ENCODE peak calls at places on chromosomes 12 and 14, in seven cellular contexts. K is HCT116, G is lower leg skin, H is spleen, W is ovary, V is A549, F is uterus. T is an unnamed sample.

GRCh38 chr12:108955225-108955835 is 65.5 kb downstream of the SVOP start:
- DNase-seq in K (no peak), G (no peak), H (no peak), W (no peak), V (peak), F (no peak), T (no peak)

GRCh38 chr12:52495385-52495784 is 2.3 kb upstream of the KRT6A start:
- DNase-seq in K (peak), G (peak), H (no peak), W (no peak), V (peak), F (no peak), T (no peak)

GRCh38 chr12:122865268-122866231 is 30.3 kb downstream of the HIP1R start:
- DNase-seq in K (peak), G (peak), H (peak), W (no peak), V (peak), F (no peak), T (peak)

GRCh38 chr14:36771256-36771655 is 109.6 kb downstream of the PAX9 start:
- DNase-seq in K (no peak), G (no peak), H (no peak), W (no peak), V (peak), F (no peak), T (no peak)

GRCh38 chr14:51236314-51236713 is 3.7 kb upstream of the TMX1 start:
- DNase-seq in K (no peak), G (no peak), H (no peak), W (no peak), V (no peak), F (no peak), T (no peak)

GRCh38 chr12:63857771-63858670 is 13.5 kb downstream of the SRGAP1 start:
- DNase-seq in K (no peak), G (no peak), H (no peak), W (no peak), V (peak), F (no peak), T (no peak)

GRCh38 chr12:97275261-97276197 is 187.1 kb upstream of the RMST start:
- DNase-seq in K (no peak), G (no peak), H (no peak), W (no peak), V (no peak), F (no peak), T (no peak)

GRCh38 chr12:51631021-51631420 is 40.0 kb downstream of the SCN8A start:
- DNase-seq in K (no peak), G (no peak), H (no peak), W (no peak), V (no peak), F (no peak), T (no peak)

GRCh38 chr12:23253191-23253590 is 628.2 kb downstream of the ETNK1 start:
- DNase-seq in K (no peak), G (no peak), H (no peak), W (no peak), V (no peak), F (no peak), T (no peak)

GRCh38 chr14:96204151-96205058 is at the start of gene BDKRB2:
- DNase-seq in K (peak), G (peak), H (peak), W (peak), V (peak), F (peak), T (no peak)
- TF ChIP-seq POLR2A in K (no peak), G (no peak), H (no peak), W (peak), V (peak), F (peak), T (no peak)

GRCh38 chr14:75197338-75197737 is 20.9 kb upstream of the TMED10 start:
- DNase-seq in K (no peak), G (no peak), H (no peak), W (no peak), V (no peak), F (no peak), T (no peak)
- TF ChIP-seq POLR2A in K (no peak), G (no peak), H (no peak), W (no peak), V (no peak), F (no peak), T (no peak)

DNA sequence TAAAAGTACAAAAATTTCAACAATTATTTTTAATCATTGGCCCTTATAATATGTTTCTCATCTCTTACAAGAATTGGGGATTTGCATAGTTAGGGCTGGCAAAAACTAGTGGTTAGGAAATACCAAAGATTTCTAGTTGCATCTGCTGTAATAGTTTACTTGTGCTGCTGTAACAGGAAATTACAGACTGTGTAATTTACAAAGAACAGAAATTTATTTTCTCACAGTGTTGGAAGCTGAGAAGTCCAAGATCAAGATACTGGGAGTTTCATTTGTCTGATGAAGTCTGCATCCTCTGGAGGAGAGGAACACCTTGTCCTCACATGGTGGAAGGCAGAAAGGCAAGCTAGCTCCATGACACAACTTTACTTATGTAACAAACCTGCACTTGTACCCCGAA is 157.0 kb downstream of the FLRT2 start:
- DNase-seq in K (no peak), G (no peak), H (no peak), W (no peak), V (no peak), F (no peak), T (no peak)
- TF ChIP-seq POLR2A in K (no peak), G (no peak), H (no peak), W (no peak), V (no peak), F (no peak), T (no peak)

GRCh38 chr14:64705406-64706118 is 1.3 kb downstream of the PLEKHG3 start:
- DNase-seq in K (no peak), G (peak), H (peak), W (peak), V (no peak), F (peak), T (no peak)

GRCh38 chr14:64704743-64705405 is 650 bp downstream of the PLEKHG3 start:
- DNase-seq in K (no peak), G (peak), H (peak), W (no peak), V (no peak), F (peak), T (peak)

GRCh38 chr14:64706552-64707193 is 2.4 kb downstream of the PLEKHG3 start:
- DNase-seq in K (no peak), G (peak), H (peak), W (peak), V (peak), F (peak), T (no peak)

GRCh38 chr14:64707661-64708060 is 3.4 kb downstream of the PLEKHG3 start:
- DNase-seq in K (peak), G (peak), H (no peak), W (no peak), V (peak), F (no peak), T (peak)

DNA sequence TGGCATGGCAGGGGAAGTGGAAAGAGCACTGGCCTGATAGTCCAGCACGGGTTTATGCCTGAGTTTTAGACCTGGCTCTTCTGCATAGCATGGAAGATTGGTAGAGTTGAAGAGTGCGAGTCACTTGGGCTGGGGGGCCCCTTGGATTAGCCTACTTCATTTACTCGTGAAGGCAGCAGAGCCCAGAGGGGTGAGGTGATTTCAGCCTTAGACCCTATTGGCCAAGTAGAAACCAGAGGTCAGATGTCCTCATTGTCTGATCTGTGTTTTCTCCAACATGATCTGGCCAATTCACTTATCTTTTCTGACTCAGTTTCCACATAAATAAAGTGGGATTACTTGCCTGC is 1.9 kb downstream of the PLEKHG3 start:
- DNase-seq in K (no peak), G (peak), H (no peak), W (no peak), V (no peak), F (no peak), T (no peak)
- TF ChIP-seq POLR2A in K (no peak), G (no peak), H (no peak), W (no peak), V (no peak), F (no peak), T (no peak)

DNA sequence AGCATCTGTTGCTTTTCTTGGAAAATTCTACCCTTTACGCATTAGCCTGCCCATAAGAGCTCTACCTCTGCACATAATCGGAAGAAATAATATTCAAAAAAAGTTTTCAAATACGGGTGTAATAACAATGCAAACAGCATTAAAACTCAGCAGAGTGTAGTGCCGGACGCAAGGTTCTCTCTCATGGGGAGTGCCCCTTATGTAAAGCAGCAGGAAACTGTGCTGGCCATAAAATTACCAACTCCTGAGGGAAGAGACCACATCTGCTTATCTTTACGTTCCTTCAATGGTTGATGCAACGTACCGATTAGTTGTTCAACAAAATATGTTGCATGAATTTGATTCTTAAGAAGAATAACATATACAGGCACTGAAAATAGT is 118.7 kb upstream of the TMCC3 start:
- DNase-seq in K (no peak), G (no peak), H (no peak), W (no peak), V (no peak), F (no peak), T (no peak)
- TF ChIP-seq POLR2A in K (no peak), G (no peak), H (no peak), W (no peak), V (no peak), F (no peak), T (no peak)

GRCh38 chr14:81170104-81170828 is 50.5 kb downstream of the GTF2A1 start:
- DNase-seq in K (peak), G (peak), H (peak), W (peak), V (peak), F (peak), T (peak)
- TF ChIP-seq POLR2A in K (peak), G (no peak), H (no peak), W (peak), V (peak), F (peak), T (peak)

GRCh38 chr12:1593232-1594044 is 943 bp downstream of the FBXL14 start:
- DNase-seq in K (no peak), G (no peak), H (peak), W (no peak), V (peak), F (peak), T (peak)

GRCh38 chr12:1591543-1591942 is 2.8 kb downstream of the FBXL14 start:
- DNase-seq in K (no peak), G (no peak), H (no peak), W (no peak), V (no peak), F (no peak), T (no peak)

GRCh38 chr12:1591029-1591428 is 3.4 kb downstream of the FBXL14 start:
- DNase-seq in K (no peak), G (no peak), H (no peak), W (no peak), V (peak), F (no peak), T (peak)

GRCh38 chr12:1594045-1594294 is 411 bp downstream of the FBXL14 start:
- DNase-seq in K (no peak), G (no peak), H (peak), W (peak), V (peak), F (no peak), T (no peak)

DNA sequence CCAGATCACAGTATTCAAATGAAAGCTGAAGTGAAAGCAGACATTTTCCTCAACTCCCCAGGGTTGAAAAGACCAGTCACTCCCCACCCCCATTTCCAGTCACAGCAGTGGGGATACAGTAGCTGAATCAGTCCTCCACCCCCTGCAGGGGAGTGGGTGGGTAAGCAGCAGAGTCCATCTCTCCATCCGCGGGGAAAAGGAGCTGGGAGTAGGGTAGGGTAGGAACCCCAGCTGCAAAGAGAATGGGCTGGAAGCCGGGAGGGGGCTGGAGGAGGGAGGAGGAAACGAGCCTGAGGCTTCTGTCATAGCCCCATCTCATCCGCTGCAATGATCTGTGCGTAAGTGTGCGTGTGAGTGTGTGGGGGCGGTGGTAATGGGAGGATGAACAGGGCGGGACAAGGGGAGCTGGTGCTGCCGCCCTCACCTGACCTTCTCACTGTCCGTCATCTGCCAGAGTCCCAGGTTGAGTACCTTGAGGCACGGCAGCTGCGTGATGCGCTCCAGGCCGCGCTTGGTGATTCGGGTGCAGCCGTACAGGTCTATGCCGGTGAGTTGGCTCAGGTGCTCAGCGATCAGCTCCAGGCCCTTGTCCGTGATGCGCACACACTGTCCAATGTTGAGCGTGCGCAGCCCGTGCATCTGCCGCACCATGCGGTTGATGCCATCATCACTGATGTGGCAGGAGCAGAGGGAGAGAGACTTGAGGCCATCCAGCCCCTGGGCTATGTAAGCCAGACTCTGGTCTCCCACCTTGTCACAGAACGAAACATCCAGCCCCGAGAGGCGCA is 1.7 kb downstream of the FBXL14 start:
- DNase-seq in K (no peak), G (no peak), H (peak), W (no peak), V (no peak), F (no peak), T (peak)
- TF ChIP-seq POLR2A in K (no peak), G (no peak), H (no peak), W (no peak), V (no peak), F (no peak), T (no peak)

GRCh38 chr14:88552859-88553258 is 1.9 kb downstream of the PTPN21 start:
- DNase-seq in K (no peak), G (no peak), H (no peak), W (no peak), V (no peak), F (no peak), T (peak)

GRCh38 chr14:88553886-88554457 is 835 bp downstream of the PTPN21 start:
- DNase-seq in K (no peak), G (no peak), H (no peak), W (peak), V (no peak), F (no peak), T (peak)

GRCh38 chr14:88556581-88556980 is 1.8 kb upstream of the PTPN21 start:
- DNase-seq in K (no peak), G (no peak), H (no peak), W (no peak), V (no peak), F (no peak), T (no peak)

GRCh38 chr14:88551936-88552565 is 2.8 kb downstream of the PTPN21 start:
- DNase-seq in K (no peak), G (no peak), H (no peak), W (peak), V (no peak), F (peak), T (peak)

GRCh38 chr14:88554458-88555286 is at the start of gene PTPN21:
- DNase-seq in K (no peak), G (peak), H (peak), W (peak), V (peak), F (peak), T (peak)
- TF ChIP-seq POLR2A in K (peak), G (no peak), H (no peak), W (peak), V (peak), F (peak), T (no peak)

DNA sequence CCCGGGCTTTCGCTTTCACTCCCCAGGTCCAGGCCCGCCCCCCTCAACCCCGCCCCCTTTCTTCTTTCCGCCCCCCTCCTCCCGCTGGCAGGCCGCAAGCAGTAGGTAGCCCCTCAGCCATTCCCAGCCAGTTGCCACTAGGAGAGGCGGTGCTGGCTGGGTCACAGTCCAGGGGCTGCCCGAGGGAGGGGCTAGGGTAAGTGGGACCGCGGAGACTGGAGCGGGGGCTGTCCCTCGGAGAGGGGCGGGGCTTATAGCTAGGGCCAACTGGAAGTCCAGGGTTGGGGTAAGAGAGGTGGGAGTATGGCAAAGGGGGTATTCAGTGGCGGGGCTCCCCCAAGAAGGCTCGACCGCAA is 190 bp upstream of the PSME2 start:
- DNase-seq in K (peak), G (peak), H (peak), W (peak), V (peak), F (peak), T (peak)
- TF ChIP-seq POLR2A in K (peak), G (no peak), H (no peak), W (no peak), V (no peak), F (no peak), T (no peak)

GRCh38 chr14:28936601-28937000 is 170.0 kb downstream of the FOXG1 start:
- DNase-seq in K (no peak), G (no peak), H (no peak), W (no peak), V (no peak), F (no peak), T (no peak)
- TF ChIP-seq POLR2A in K (no peak), G (no peak), H (no peak), W (no peak), V (no peak), F (no peak), T (no peak)

T was measured in erythroblast.